ENCODE peak calls at places on chromosomes 12 and 14, in six cellular contexts. O is K562, K is mammary epithelial cell, A is GM10248, Z is left ventricle myocardium superior, I is AG09309. B is an unnamed sample.

GRCh38 chr12:86838709-86839108 is 582.5 kb upstream of the MGAT4C start:
- DNase-seq in Z (no peak), K (no peak), O (no peak), I (no peak), A (no peak), B (no peak)

GRCh38 chr14:22553445-22553844 is 35.6 kb downstream of the DAD1 start:
- DNase-seq in A (no peak), Z (no peak), K (no peak), O (no peak), I (no peak), B (no peak)

GRCh38 chr14:73472182-73473114 is 14.1 kb upstream of the NUMB start:
- DNase-seq in O (peak), I (no peak), Z (no peak), K (peak), A (peak), B (peak)

GRCh38 chr12:96241484-96242256 is 47.5 kb downstream of the ELK3 start:
- DNase-seq in A (no peak), O (no peak), Z (no peak), K (no peak), I (peak), B (no peak)

GRCh38 chr14:101360045-101360931 is 201.0 kb upstream of the DIO3 start:
- DNase-seq in I (no peak), O (peak), Z (peak), K (no peak), A (no peak), B (no peak)

GRCh38 chr14:74552623-74553022 is 59.1 kb downstream of the ISCA2 start:
- DNase-seq in A (no peak), I (no peak), Z (peak), K (no peak), O (no peak), B (no peak)

GRCh38 chr12:52181757-52182156 is 10.1 kb downstream of the KRT80 start:
- DNase-seq in O (no peak), K (no peak), A (no peak), Z (peak), I (peak), B (no peak)

GRCh38 chr14:102426796-102427195 is 64.1 kb downstream of the TECPR2 start:
- DNase-seq in I (no peak), O (no peak), K (no peak), A (no peak), Z (no peak), B (no peak)

GRCh38 chr12:86914716-86915115 is 658.5 kb upstream of the MGAT4C start:
- DNase-seq in K (peak), A (no peak), Z (no peak), I (no peak), O (no peak), B (peak)

GRCh38 chr12:122795807-122796206 is 21.4 kb downstream of the CCDC62 start:
- DNase-seq in K (no peak), I (no peak), O (no peak), Z (no peak), A (no peak), B (no peak)

GRCh38 chr14:74524076-74524812 is 30.7 kb downstream of the ISCA2 start:
- DNase-seq in I (no peak), O (no peak), K (peak), A (no peak), Z (no peak), B (no peak)

GRCh38 chr12:1529862-1530591 is 64.4 kb downstream of the FBXL14 start:
- DNase-seq in Z (peak), I (no peak), A (peak), K (no peak), O (peak), B (peak)

GRCh38 chr12:79055926-79056674 is 191.5 kb downstream of the SYT1 start:
- DNase-seq in K (peak), I (peak), A (no peak), O (no peak), Z (no peak), B (no peak)

GRCh38 chr14:79562158-79562557 is 649.1 kb downstream of the DIO2 start:
- DNase-seq in I (no peak), Z (no peak), K (no peak), A (no peak), O (no peak), B (no peak)

GRCh38 chr14:68513838-68514610 is 278.8 kb downstream of the ZFP36L1 start:
- DNase-seq in I (no peak), K (peak), A (peak), Z (no peak), O (no peak), B (peak)

GRCh38 chr12:94282675-94283074 is 134.3 kb downstream of the PLXNC1 start:
- DNase-seq in A (no peak), I (no peak), Z (no peak), O (no peak), K (no peak), B (no peak)

GRCh38 chr12:125089083-125089482 is 23.8 kb downstream of the AACS start:
- DNase-seq in O (peak), A (no peak), K (no peak), Z (no peak), I (no peak), B (no peak)

GRCh38 chr12:62248873-62249272 is 11.3 kb upstream of the USP15 start:
- DNase-seq in I (no peak), K (peak), Z (no peak), A (no peak), O (peak), B (no peak)

GRCh38 chr12:126742326-126742725 is 1524.6 kb upstream of the TMEM132C start:
- DNase-seq in O (no peak), Z (no peak), A (no peak), I (no peak), K (no peak), B (no peak)

GRCh38 chr12:48818831-48819590 is 715 bp downstream of the CACNB3 start:
- DNase-seq in K (no peak), Z (no peak), A (no peak), I (no peak), O (no peak), B (no peak)

GRCh38 chr14:48771717-48772116 is 814.5 kb downstream of the RPS29 start:
- DNase-seq in A (no peak), K (no peak), Z (no peak), I (no peak), O (no peak), B (no peak)

GRCh38 chr14:93231129-93231979 is 24.3 kb downstream of the UBR7 start:
- DNase-seq in A (peak), K (peak), O (no peak), I (no peak), Z (no peak), B (no peak)

GRCh38 chr14:91246051-91246852 is 1.7 kb upstream of the GPR68 start:
- DNase-seq in K (no peak), Z (no peak), I (no peak), A (no peak), O (no peak), B (no peak)

GRCh38 chr12:59708059-59708458 is 112.2 kb downstream of the SLC16A7 start:
- DNase-seq in Z (no peak), A (no peak), K (peak), O (no peak), I (peak), B (no peak)

GRCh38 chr12:122121341-122122192 is 43.0 kb downstream of the MLXIP start:
- DNase-seq in K (no peak), Z (no peak), O (no peak), A (no peak), I (no peak), B (no peak)

GRCh38 chr12:88493651-88494050 is 86.6 kb downstream of the KITLG start:
- DNase-seq in K (peak), O (no peak), I (no peak), A (no peak), Z (no peak), B (no peak)

GRCh38 chr12:93733928-93734327 is 56.8 kb downstream of the CRADD start:
- DNase-seq in K (no peak), I (no peak), A (no peak), O (no peak), Z (no peak), B (no peak)

GRCh38 chr12:11765421-11765816 is 115.9 kb downstream of the ETV6 start:
- DNase-seq in A (no peak), I (no peak), O (no peak), K (no peak), Z (no peak), B (no peak)

GRCh38 chr14:64464695-64465094 is 604 bp upstream of the AKAP5 start:
- DNase-seq in A (no peak), Z (no peak), O (no peak), I (no peak), K (no peak), B (no peak)

GRCh38 chr14:67623114-67623513 is 3.4 kb downstream of the ARG2 start:
- DNase-seq in I (no peak), O (no peak), K (peak), Z (no peak), A (no peak), B (no peak)

GRCh38 chr14:88786715-88787114 is 6.0 kb downstream of the EML5 start:
- DNase-seq in Z (no peak), K (no peak), I (no peak), A (no peak), O (no peak), B (no peak)